ENCODE peak calls at places on chromosomes 1 and 21, in five cellular contexts. One of them, this sample, is unnamed.
A peak's percentile ranks its signal among the peaks of the same experiment; 100 is the strongest.

GRCh38 chr1:25526753-25527152 is 16.7 kb upstream of the LDLRAP1 start:
- DNase-seq in HepG2: no peak
- DNase-seq in GM12878: no peak
- DNase-seq in K562: no peak
- DNase-seq in H1: no peak
- DNase-seq in this sample: no peak

GRCh38 chr1:13908128-13908527 is 208.1 kb downstream of the PRDM2 start:
- DNase-seq in HepG2: no peak
- DNase-seq in H1: no peak
- DNase-seq in GM12878: peak; percentile 63
- DNase-seq in K562: no peak
- DNase-seq in this sample: no peak

GRCh38 chr1:100793661-100794060 is 74.1 kb downstream of the VCAM1 start:
- DNase-seq in H1: no peak
- DNase-seq in HepG2: no peak
- DNase-seq in K562: no peak
- DNase-seq in GM12878: no peak
- DNase-seq in this sample: no peak

GRCh38 chr1:18198240-18198639 is 90.6 kb downstream of the IGSF21 start:
- DNase-seq in K562: no peak
- DNase-seq in H1: no peak
- DNase-seq in HepG2: no peak
- DNase-seq in GM12878: no peak
- DNase-seq in this sample: no peak

GRCh38 chr1:31393463-31393862 is 19.6 kb upstream of the SERINC2 start:
- DNase-seq in H1: no peak
- DNase-seq in HepG2: no peak
- DNase-seq in GM12878: no peak
- DNase-seq in K562: no peak
- DNase-seq in this sample: no peak

GRCh38 chr1:214058071-214058470 is 70.3 kb downstream of the PROX1 start:
- DNase-seq in H1: no peak
- DNase-seq in K562: no peak
- DNase-seq in HepG2: no peak
- DNase-seq in GM12878: no peak
- DNase-seq in this sample: no peak

GRCh38 chr1:234715252-234715945 is 105.4 kb upstream of the IRF2BP2 start:
- DNase-seq in HepG2: peak; percentile 57
- DNase-seq in K562: no peak
- DNase-seq in H1: no peak
- DNase-seq in GM12878: no peak
- DNase-seq in this sample: no peak

GRCh38 chr1:47804127-47804526 is 193.1 kb downstream of the TRABD2B start:
- DNase-seq in HepG2: no peak
- DNase-seq in K562: no peak
- DNase-seq in GM12878: no peak
- DNase-seq in H1: no peak
- DNase-seq in this sample: no peak

GRCh38 chr1:227351443-227351842 is 33.2 kb upstream of the CDC42BPA start:
- DNase-seq in GM12878: no peak
- DNase-seq in K562: no peak
- DNase-seq in HepG2: no peak
- DNase-seq in H1: no peak
- DNase-seq in this sample: no peak

GRCh38 chr1:209202826-209203439 is 380.6 kb upstream of the CAMK1G start:
- DNase-seq in H1: no peak
- DNase-seq in HepG2: peak; percentile 46
- DNase-seq in GM12878: no peak
- DNase-seq in K562: peak; percentile 67
- DNase-seq in this sample: peak; percentile 46

GRCh38 chr1:206472886-206473285 is 2.6 kb downstream of the IKBKE start:
- DNase-seq in K562: no peak
- DNase-seq in HepG2: no peak
- DNase-seq in GM12878: no peak
- DNase-seq in H1: no peak
- DNase-seq in this sample: no peak

GRCh38 chr1:223515416-223515815 is 122.2 kb downstream of the CCDC185 start:
- DNase-seq in GM12878: no peak
- DNase-seq in HepG2: no peak
- DNase-seq in H1: no peak
- DNase-seq in K562: no peak
- DNase-seq in this sample: no peak

GRCh38 chr1:25034736-25035522 is 104.9 kb upstream of the RUNX3 start:
- DNase-seq in GM12878: no peak
- DNase-seq in HepG2: no peak
- DNase-seq in K562: no peak
- DNase-seq in H1: no peak
- DNase-seq in this sample: no peak

GRCh38 chr1:189693140-189693539 is 784.5 kb downstream of the BRINP3 start:
- DNase-seq in GM12878: no peak
- DNase-seq in HepG2: no peak
- DNase-seq in H1: no peak
- DNase-seq in K562: no peak
- DNase-seq in this sample: no peak

GRCh38 chr1:13965770-13966398 is 265.9 kb downstream of the PRDM2 start:
- DNase-seq in H1: peak; percentile 33
- DNase-seq in K562: peak; percentile 58
- DNase-seq in GM12878: no peak
- DNase-seq in HepG2: peak; percentile 23
- DNase-seq in this sample: peak; percentile 43

GRCh38 chr1:179129702-179130473 is 48.0 kb downstream of the TOR3A start:
- DNase-seq in GM12878: peak; percentile 59
- DNase-seq in K562: peak; percentile 10
- DNase-seq in H1: no peak
- DNase-seq in HepG2: no peak
- DNase-seq in this sample: no peak

GRCh38 chr1:3431266-3431665 is 23.2 kb upstream of the ARHGEF16 start:
- DNase-seq in H1: no peak
- DNase-seq in GM12878: no peak
- DNase-seq in HepG2: no peak
- DNase-seq in K562: peak; percentile 18
- DNase-seq in this sample: no peak

GRCh38 chr1:147625274-147625986 is 44.9 kb downstream of the ACP6 start:
- DNase-seq in GM12878: no peak
- DNase-seq in HepG2: peak; percentile 67
- DNase-seq in K562: no peak
- DNase-seq in H1: no peak
- DNase-seq in this sample: no peak

GRCh38 chr1:41428736-41429640 is 55.5 kb downstream of the EDN2 start:
- DNase-seq in K562: peak; percentile 17
- DNase-seq in H1: no peak
- DNase-seq in GM12878: no peak
- DNase-seq in HepG2: no peak
- DNase-seq in this sample: no peak

GRCh38 chr1:9260086-9260766 is 25.7 kb downstream of the H6PD start:
- DNase-seq in GM12878: no peak
- DNase-seq in K562: no peak
- DNase-seq in HepG2: no peak
- DNase-seq in H1: no peak
- DNase-seq in this sample: no peak

GRCh38 chr21:39020751-39021474 is 162.3 kb downstream of the PSMG1 start:
- DNase-seq in H1: no peak
- DNase-seq in HepG2: peak; percentile 64
- DNase-seq in GM12878: no peak
- DNase-seq in K562: no peak
- DNase-seq in this sample: no peak

GRCh38 chr1:216178266-216178665 is 245.0 kb downstream of the USH2A start:
- DNase-seq in H1: no peak
- DNase-seq in K562: no peak
- DNase-seq in GM12878: no peak
- DNase-seq in HepG2: no peak
- DNase-seq in this sample: no peak

GRCh38 chr21:33374874-33375644 is 28.2 kb upstream of the IFNGR2 start:
- DNase-seq in HepG2: no peak
- DNase-seq in K562: no peak
- DNase-seq in GM12878: no peak
- DNase-seq in H1: no peak
- DNase-seq in this sample: no peak

GRCh38 chr1:198651685-198652400 is 13.0 kb downstream of the PTPRC start:
- DNase-seq in HepG2: no peak
- DNase-seq in GM12878: no peak
- DNase-seq in H1: no peak
- DNase-seq in K562: no peak
- DNase-seq in this sample: no peak

GRCh38 chr21:28454978-28455600 is 537.6 kb downstream of the LTN1 start:
- DNase-seq in HepG2: no peak
- DNase-seq in GM12878: no peak
- DNase-seq in H1: no peak
- DNase-seq in K562: no peak
- DNase-seq in this sample: no peak

GRCh38 chr1:218565333-218565732 is 220.2 kb downstream of the TGFB2 start:
- DNase-seq in GM12878: no peak
- DNase-seq in H1: no peak
- DNase-seq in HepG2: no peak
- DNase-seq in K562: no peak
- DNase-seq in this sample: no peak

GRCh38 chr1:8329439-8329838 is 11.5 kb downstream of the SLC45A1 start:
- DNase-seq in HepG2: no peak
- DNase-seq in H1: no peak
- DNase-seq in K562: no peak
- DNase-seq in GM12878: no peak
- DNase-seq in this sample: no peak

GRCh38 chr21:14401217-14401616 is 18.3 kb upstream of the HSPA13 start:
- DNase-seq in GM12878: no peak
- DNase-seq in HepG2: no peak
- DNase-seq in H1: no peak
- DNase-seq in K562: peak; percentile 17
- DNase-seq in this sample: no peak

DNA sequence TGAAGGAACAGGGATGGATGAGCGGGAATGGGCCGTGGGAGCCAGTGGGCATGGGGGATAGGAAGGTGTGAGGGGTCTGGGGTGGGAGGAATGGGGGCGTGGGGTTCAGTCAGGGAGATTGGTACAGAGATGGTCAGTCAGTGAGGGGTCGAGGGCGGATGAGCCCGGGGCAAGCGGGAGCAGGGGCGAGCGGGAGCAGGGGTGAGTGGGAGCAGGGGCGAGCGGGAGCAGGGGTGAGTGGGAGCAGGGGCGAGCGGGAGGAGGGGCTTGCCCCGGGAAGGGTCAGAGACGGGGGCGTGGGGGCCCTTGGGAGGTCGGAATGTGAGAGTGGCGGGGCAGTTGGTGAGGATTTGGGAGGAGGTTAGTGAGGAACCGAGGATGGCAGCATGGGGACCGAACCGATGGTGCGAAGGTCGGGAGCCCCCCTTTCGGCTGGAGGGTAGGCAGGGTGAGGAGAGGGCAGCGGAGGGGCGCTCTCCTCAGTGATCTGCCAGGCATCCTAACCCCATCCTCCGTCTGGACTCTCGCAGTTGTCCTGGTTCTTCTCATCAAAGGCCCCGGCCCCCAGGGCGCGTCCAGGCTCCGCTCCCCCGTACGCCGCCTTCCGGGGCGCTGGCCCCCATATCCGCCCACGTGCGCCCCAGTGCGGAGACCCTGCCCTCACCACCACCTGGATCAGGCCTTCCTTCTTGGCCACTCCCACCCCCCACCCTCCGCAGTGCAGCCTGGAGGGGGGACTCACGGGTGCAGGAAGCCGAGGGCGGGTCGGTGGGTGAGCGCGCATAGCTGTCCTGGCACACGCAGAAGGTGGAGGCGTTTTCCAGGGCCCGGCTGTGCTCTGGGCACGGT is 11.2 kb downstream of the EPHA10 start:
- DNase-seq in GM12878: no peak
- DNase-seq in HepG2: no peak
- DNase-seq in K562: no peak
- DNase-seq in H1: no peak
- DNase-seq in this sample: no peak
- H3K27me3 ChIP-seq in GM12878: peaks cover 5% of the 10 kb centered on the region
- H3K27me3 ChIP-seq in HepG2: peaks cover 6% of the 10 kb centered on the region
- H3K27me3 ChIP-seq in K562: peaks cover 39% of the 10 kb centered on the region
- H3K27me3 ChIP-seq in H1: peaks cover 67% of the 10 kb centered on the region
- H3K27me3 ChIP-seq in this sample: peaks cover 5% of the 10 kb centered on the region

DNA sequence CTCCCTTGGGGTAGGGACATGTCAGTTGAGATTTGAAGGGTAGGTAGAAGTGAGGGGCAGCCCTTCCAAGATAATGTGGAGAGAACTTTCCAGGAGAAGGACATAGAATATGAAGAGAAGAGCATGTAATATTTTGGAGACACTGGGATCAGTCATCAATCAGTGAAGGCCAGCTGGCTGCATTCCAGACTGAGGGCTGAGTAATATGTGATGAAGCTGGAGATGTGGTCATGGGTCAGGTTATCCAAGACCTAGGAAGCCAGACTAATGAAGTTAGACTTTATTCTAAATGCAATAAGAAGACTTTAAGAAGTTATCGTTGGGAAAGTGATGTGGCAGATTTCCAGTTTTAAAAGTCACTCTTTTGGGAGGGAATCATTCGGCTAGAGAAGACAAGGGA is 262.0 kb downstream of the HMCN1 start:
- DNase-seq in GM12878: no peak
- DNase-seq in H1: no peak
- DNase-seq in K562: no peak
- DNase-seq in HepG2: no peak
- DNase-seq in this sample: no peak
- TF ChIP-seq SP1 in GM12878: no peak
- TF ChIP-seq SP1 in H1: no peak
- TF ChIP-seq SP1 in K562: no peak
- TF ChIP-seq SP1 in HepG2: no peak
- TF ChIP-seq SP1 in this sample: no peak

GRCh38 chr1:242523282-242523967 is 1.1 kb downstream of the PLD5 start:
- DNase-seq in GM12878: no peak
- DNase-seq in H1: no peak
- DNase-seq in HepG2: no peak
- DNase-seq in K562: no peak
- DNase-seq in this sample: no peak

GRCh38 chr1:242522304-242522945 is 2.1 kb downstream of the PLD5 start:
- DNase-seq in HepG2: no peak
- DNase-seq in K562: no peak
- DNase-seq in GM12878: no peak
- DNase-seq in H1: no peak
- DNase-seq in this sample: no peak

GRCh38 chr1:242524571-242525359 is at the start of gene PLD5:
- DNase-seq in GM12878: no peak
- DNase-seq in HepG2: no peak
- DNase-seq in K562: no peak
- DNase-seq in H1: peak; percentile 13
- DNase-seq in this sample: no peak

GRCh38 chr1:242525360-242525722 is 844 bp upstream of the PLD5 start:
- DNase-seq in H1: no peak
- DNase-seq in GM12878: no peak
- DNase-seq in HepG2: no peak
- DNase-seq in K562: no peak
- DNase-seq in this sample: no peak

GRCh38 chr1:242523968-242524570 is 428 bp downstream of the PLD5 start:
- DNase-seq in K562: peak; percentile 4
- DNase-seq in H1: peak; percentile 15
- DNase-seq in HepG2: no peak
- DNase-seq in GM12878: no peak
- DNase-seq in this sample: no peak
- TF ChIP-seq EZH2 in K562: no peak
- TF ChIP-seq EZH2 in H1: no peak
- TF ChIP-seq EZH2 in HepG2: no peak
- TF ChIP-seq EZH2 in GM12878: no peak
- TF ChIP-seq EZH2 in this sample: no peak

DNA sequence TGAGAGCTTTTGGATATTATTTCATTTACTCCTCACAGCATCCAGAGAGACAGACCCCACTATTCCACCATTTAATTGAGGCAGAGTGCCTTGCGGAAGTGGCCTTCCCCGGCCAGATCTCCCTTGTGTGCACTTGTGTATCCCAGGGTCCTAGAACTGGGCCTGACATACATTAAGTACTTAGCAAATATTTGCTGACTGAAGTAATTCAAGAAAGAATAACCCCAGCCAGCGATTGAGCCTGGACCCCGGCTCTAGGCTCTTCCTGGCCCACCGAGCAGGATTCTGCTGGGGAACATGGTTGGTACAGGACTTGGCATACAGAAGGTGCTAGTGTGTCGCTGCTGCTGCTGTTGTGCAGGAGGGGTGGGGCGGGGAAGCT is 8.4 kb downstream of the DMRTA2 start:
- DNase-seq in H1: no peak
- DNase-seq in HepG2: no peak
- DNase-seq in GM12878: no peak
- DNase-seq in K562: no peak
- DNase-seq in this sample: no peak
- H3K27me3 ChIP-seq in H1: peaks cover 71% of the 10 kb centered on the region
- H3K27me3 ChIP-seq in HepG2: peaks cover 14% of the 10 kb centered on the region
- H3K27me3 ChIP-seq in GM12878: peaks cover 12% of the 10 kb centered on the region
- H3K27me3 ChIP-seq in K562: peaks cover 62% of the 10 kb centered on the region
- H3K27me3 ChIP-seq in this sample: no peaks in the 10 kb centered on the region